ENCODE peak calls at places on chromosomes 5 and 9, in four cellular contexts. R, T, H and W are unnamed samples. For H3K9me2, the result is how much of the 10 kb centered on the place peaks cover.

GRCh38 chr5:103562453-103563157 is at the start of gene NUDT12:
- DNase-seq in R (peak), T (peak), H (peak), W (peak)

GRCh38 chr9:101572316-101572715 is 22.5 kb downstream of the PPP3R2 start:
- DNase-seq in R (no peak), T (no peak), H (no peak), W (no peak)

GRCh38 chr5:62977641-62978040 is 399.0 kb downstream of the LRRC70 start:
- DNase-seq in R (no peak), T (no peak), H (no peak), W (no peak)

GRCh38 chr5:67246108-67246507 is 49.5 kb upstream of the CD180 start:
- DNase-seq in R (no peak), T (peak), H (peak), W (peak)

GRCh38 chr9:133892193-133892920 is 99.8 kb downstream of the VAV2 start:
- DNase-seq in R (no peak), T (no peak), H (peak), W (no peak)

GRCh38 chr5:53095931-53096525 is 13.5 kb downstream of the MOCS2 start:
- DNase-seq in R (peak), T (peak), H (peak), W (peak)

GRCh38 chr9:14173730-14174129 is 140.2 kb downstream of the NFIB start:
- DNase-seq in R (no peak), T (no peak), H (peak), W (no peak)

GRCh38 chr5:16578474-16578883 is 38.3 kb downstream of the RETREG1 start:
- DNase-seq in R (no peak), T (no peak), H (no peak), W (no peak)

GRCh38 chr5:81794246-81794645 is 43.3 kb upstream of the SSBP2 start:
- DNase-seq in R (no peak), T (no peak), H (no peak), W (no peak)

GRCh38 chr5:151591144-151591819 is at the start of gene FAT2:
- DNase-seq in R (no peak), T (no peak), H (peak), W (no peak)

GRCh38 chr5:110086658-110087388 is 397.1 kb downstream of the MAN2A1 start:
- DNase-seq in R (no peak), T (peak), H (peak), W (peak)

GRCh38 chr5:158140120-158140778 is 281.3 kb upstream of the CLINT1 start:
- DNase-seq in R (no peak), T (peak), H (no peak), W (peak)

GRCh38 chr5:71971862-71972261 is 135.4 kb upstream of the MAP1B start:
- DNase-seq in R (no peak), T (no peak), H (no peak), W (no peak)

GRCh38 chr5:59543826-59544442 is 349.6 kb downstream of the PDE4D start:
- DNase-seq in R (peak), T (no peak), H (no peak), W (no peak)

GRCh38 chr5:45796959-45797553 is 100.9 kb upstream of the HCN1 start:
- DNase-seq in R (peak), T (no peak), H (no peak), W (peak)

GRCh38 chr5:177194278-177194677 is 60.7 kb downstream of the NSD1 start:
- DNase-seq in R (peak), T (peak), H (peak), W (peak)

GRCh38 chr5:23139338-23140171 is 286.4 kb upstream of the CDH12 start:
- DNase-seq in R (no peak), T (peak), H (peak), W (peak)

GRCh38 chr9:7402704-7403389 is 396.7 kb downstream of the DMAC1 start:
- DNase-seq in R (no peak), T (no peak), H (no peak), W (no peak)
- H2AFZ ChIP-seq in R (no peak), T (no peak), H (no peak), W (no peak)

GRCh38 chr5:96708600-96708999 is 46.4 kb downstream of the CAST start:
- DNase-seq in R (no peak), T (no peak), H (no peak), W (no peak)
- H3K4me3 ChIP-seq in R (no peak), T (no peak), H (no peak), W (no peak)

GRCh38 chr9:82894961-82895902 is 167.7 kb downstream of the RASEF start:
- DNase-seq in R (no peak), T (no peak), H (peak), W (no peak)
- H3K9me2 ChIP-seq in R (under half), T (under half), H (under half), W (under half)

DNA sequence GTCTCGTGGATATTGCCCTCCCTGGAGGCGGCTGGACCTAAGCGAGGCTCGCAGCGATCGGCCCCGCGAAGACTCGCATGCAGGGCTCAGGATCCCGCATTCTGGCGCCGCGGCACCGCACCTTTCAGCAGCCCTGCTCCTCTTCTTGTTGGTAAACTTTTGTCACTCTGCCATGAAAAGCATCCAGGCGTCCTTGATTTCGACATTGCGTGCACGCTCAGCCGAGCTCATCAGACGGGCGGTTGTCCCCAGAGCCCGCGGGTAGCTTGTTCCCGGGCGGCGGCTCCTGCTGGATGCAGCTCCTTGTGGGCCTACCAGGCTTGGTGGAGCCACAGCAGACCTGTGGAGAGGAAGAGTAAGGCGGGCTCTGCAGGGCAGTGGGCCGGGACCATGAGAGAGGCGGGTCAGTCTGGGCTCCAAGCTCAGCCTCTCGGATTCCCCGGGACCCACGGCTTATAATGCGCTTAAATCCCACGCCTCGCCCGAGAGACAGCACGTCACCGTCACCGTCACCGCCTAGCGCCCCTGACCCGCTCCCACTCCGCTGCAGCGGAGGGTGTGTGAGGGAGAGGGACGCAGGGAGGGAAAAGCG is 1.8 kb upstream of the ANKRD18A start:
- DNase-seq in R (peak), T (peak), H (peak), W (peak)
- H2AFZ ChIP-seq in R (peak), T (no peak), H (peak), W (peak)

GRCh38 chr9:37650299-37650872 is 368 bp upstream of the FRMPD1 start:
- DNase-seq in R (no peak), T (no peak), H (no peak), W (no peak)
- H3K4me3 ChIP-seq in R (no peak), T (no peak), H (no peak), W (no peak)

GRCh38 chr5:116914869-116915504 is 340.4 kb upstream of the SEMA6A start:
- DNase-seq in R (no peak), T (no peak), H (no peak), W (no peak)
- H3K9me2 ChIP-seq in R (under half), T (under half), H (under half), W (under half)

GRCh38 chr9:17833846-17834245 is 255.0 kb downstream of the SH3GL2 start:
- DNase-seq in R (no peak), T (no peak), H (no peak), W (no peak)
- H2AFZ ChIP-seq in R (no peak), T (no peak), H (no peak), W (no peak)

DNA sequence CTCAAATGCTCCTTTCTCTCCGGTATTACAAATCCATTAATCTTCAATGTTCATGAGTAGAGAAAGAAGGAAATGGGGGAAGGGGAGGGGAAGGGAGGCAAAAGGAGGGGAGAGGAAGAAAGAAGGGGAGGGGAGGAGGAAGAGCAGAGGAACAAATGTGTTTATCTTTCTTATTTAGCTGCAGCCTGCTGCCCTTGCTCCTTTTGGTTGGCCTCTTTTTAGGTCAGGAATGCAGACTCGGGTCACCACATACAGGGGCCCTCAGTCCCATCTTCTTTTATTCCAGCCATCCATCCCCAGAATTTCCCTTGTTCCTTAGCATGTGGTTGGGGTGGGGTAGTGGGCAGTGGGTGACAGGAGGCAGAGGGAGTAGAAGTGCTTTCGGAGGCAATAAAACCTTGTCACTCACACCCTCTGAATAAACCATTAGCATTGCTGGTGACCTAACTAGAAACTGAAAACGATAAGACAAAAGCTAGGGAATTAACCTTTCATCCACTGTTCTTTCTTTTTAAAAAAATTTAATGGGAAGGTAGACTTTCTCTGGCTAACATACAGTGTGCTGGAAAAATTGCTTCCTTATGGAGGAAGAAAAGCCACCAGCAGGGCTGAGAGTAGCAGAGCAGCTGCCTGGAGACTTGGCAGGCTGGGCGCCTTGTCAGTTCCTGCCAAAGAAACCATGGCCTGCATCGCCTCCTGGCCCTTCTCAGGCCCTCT is 16.8 kb upstream of the PRLR start:
- DNase-seq in R (no peak), T (peak), H (peak), W (peak)
- H3K4me3 ChIP-seq in R (no peak), T (no peak), H (no peak), W (no peak)